ENCODE peak calls at places on chromosome 17, in four cellular contexts. H, F, C and J are unnamed samples.
A peak's percentile ranks its signal among the peaks of the same experiment; 100 is the strongest.

GRCh38 chr17:4004517-4005295 is 40.5 kb upstream of the ATP2A3 start:
- DNase-seq in H (no peak), F (peak; percentile 55), C (peak; percentile 68), J (no peak)

GRCh38 chr17:3815122-3815521 is 14.1 kb upstream of the ITGAE start:
- DNase-seq in H (no peak), F (no peak), C (no peak), J (no peak)

GRCh38 chr17:76612465-76612864 is 26.8 kb upstream of the ST6GALNAC2 start:
- DNase-seq in H (no peak), F (no peak), C (no peak), J (no peak)

GRCh38 chr17:43908111-43908721 is 880 bp upstream of the MPP2 start:
- DNase-seq in H (peak; percentile 89), F (peak; percentile 37), C (peak; percentile 93), J (no peak)

GRCh38 chr17:1090454-1091189 is 89.2 kb downstream of the ABR start:
- DNase-seq in H (no peak), F (no peak), C (no peak), J (no peak)

GRCh38 chr17:76631821-76632565 is 11.6 kb downstream of the ST6GALNAC1 start:
- DNase-seq in H (no peak), F (no peak), C (no peak), J (peak; percentile 30)

GRCh38 chr17:51709867-51710266 is 448.6 kb downstream of the CA10 start:
- DNase-seq in H (no peak), F (no peak), C (no peak), J (no peak)

GRCh38 chr17:44979426-44980273 is 11.5 kb upstream of the C1QL1 start:
- DNase-seq in H (no peak), F (no peak), C (peak; percentile 92), J (no peak)

GRCh38 chr17:68297168-68297567 is 5.9 kb downstream of the ARSG start:
- DNase-seq in H (no peak), F (no peak), C (no peak), J (no peak)

GRCh38 chr17:3602499-3602898 is 6.7 kb downstream of the TRPV1 start:
- DNase-seq in H (no peak), F (peak; percentile 42), C (no peak), J (no peak)

GRCh38 chr17:3890082-3890892 is 2.6 kb downstream of the CAMKK1 start:
- DNase-seq in H (no peak), F (peak; percentile 93), C (peak; percentile 97), J (no peak)

GRCh38 chr17:37088459-37088858 is 139.7 kb downstream of the AATF start:
- DNase-seq in H (no peak), F (no peak), C (no peak), J (no peak)

GRCh38 chr17:40526668-40527067 is 25.2 kb upstream of the TNS4 start:
- DNase-seq in H (no peak), F (no peak), C (peak; percentile 83), J (no peak)

GRCh38 chr17:8151641-8152111 is 528 bp downstream of the PER1 start:
- DNase-seq in H (no peak), F (peak; percentile 92), C (peak; percentile 98), J (peak; percentile 81)

GRCh38 chr17:70984873-70985272 is 815.5 kb downstream of the KCNJ2 start:
- DNase-seq in H (no peak), F (no peak), C (no peak), J (no peak)

GRCh38 chr17:63706346-63707102 is 6.6 kb upstream of the LIMD2 start:
- DNase-seq in H (no peak), F (no peak), C (no peak), J (no peak)

GRCh38 chr17:17750881-17751280 is 69.6 kb downstream of the RAI1 start:
- DNase-seq in H (no peak), F (no peak), C (no peak), J (no peak)

GRCh38 chr17:40450175-40450574 is 6.9 kb downstream of the IGFBP4 start:
- DNase-seq in H (no peak), F (no peak), C (no peak), J (peak; percentile 71)

GRCh38 chr17:8369944-8370343 is 6.6 kb downstream of the KRABD2 start:
- DNase-seq in H (no peak), F (no peak), C (no peak), J (no peak)

GRCh38 chr17:45372325-45372869 is 55.6 kb upstream of the MAP3K14 start:
- DNase-seq in H (no peak), F (no peak), C (peak; percentile 42), J (no peak)

GRCh38 chr17:59783221-59784016 is 76.0 kb downstream of the VMP1 start:
- DNase-seq in H (no peak), F (no peak), C (no peak), J (no peak)

GRCh38 chr17:82648761-82649474 is 674 bp upstream of the WDR45B start:
- DNase-seq in H (peak; percentile 40), F (peak; percentile 74), C (peak; percentile 87), J (peak; percentile 72)